ENCODE peak calls at places on chromosome 14, in four cellular contexts. V is activated CD4-positive, alpha-beta T cell treated with anti-CD3 and anti-CD28 coated beads, Interleukin-2, amount 50 U/mL, for 48 hours; I is H54; U is activated gamma-delta T cell treated with Interleukin-2 at 50 U/mL for 16 hours. O is an unnamed sample.

GRCh38 chr14:24241829-24242443 is 487 bp downstream of the TINF2 start:
- DNase-seq in V (peak), I (peak), U (peak), O (no peak)

GRCh38 chr14:92352158-92352985 is 29.4 kb downstream of the SLC24A4 start:
- DNase-seq in V (peak), I (peak), U (no peak), O (no peak)

GRCh38 chr14:66015046-66015780 is 471.0 kb upstream of the CCDC196 start:
- DNase-seq in V (no peak), I (no peak), U (no peak), O (no peak)

GRCh38 chr14:64696355-64696844 is 7.8 kb upstream of the PLEKHG3 start:
- DNase-seq in V (no peak), I (no peak), U (peak), O (no peak)

GRCh38 chr14:68734231-68734732 is 58.6 kb downstream of the ZFP36L1 start:
- DNase-seq in V (peak), I (no peak), U (peak), O (no peak)

GRCh38 chr14:67738740-67739504 is 37.2 kb downstream of the RDH12 start:
- DNase-seq in V (peak), I (peak), U (no peak), O (peak)

GRCh38 chr14:20956376-20956976 is 1.2 kb downstream of the RNASE2 start:
- DNase-seq in V (no peak), I (no peak), U (no peak), O (no peak)

GRCh38 chr14:34593740-34594375 is 36.1 kb downstream of the SNX6 start:
- DNase-seq in V (no peak), I (no peak), U (no peak), O (no peak)

GRCh38 chr14:83217492-83217891 is 1683.8 kb upstream of the SEL1L start:
- DNase-seq in V (no peak), I (no peak), U (no peak), O (peak)

GRCh38 chr14:36300337-36300736 is 20.1 kb downstream of the MBIP start:
- DNase-seq in V (no peak), I (no peak), U (no peak), O (no peak)

GRCh38 chr14:69879175-69880047 is at the start of gene SMOC1:
- DNase-seq in V (peak), I (no peak), U (no peak), O (no peak)

O was measured in smooth muscle cell of the brain vasculature.